ENCODE peak calls at places on chromosomes 11 and 22, in ten cellular contexts. I, T, M, G, O, S, J, H, R and X are unnamed samples.

GRCh38 chr22:26725012-26725676 is 67.8 kb downstream of the MIAT start:
- DNase-seq in H (no peak), R (no peak), M (no peak), O (no peak), G (no peak), T (no peak), J (no peak), I (no peak), S (peak), X (no peak)

GRCh38 chr11:12163181-12163841 is 52.9 kb downstream of the MICAL2 start:
- DNase-seq in G (no peak), O (no peak), M (peak), J (no peak), I (peak), R (no peak), H (no peak), S (peak), T (no peak), X (no peak)

GRCh38 chr22:35172452-35172851 is 84.8 kb upstream of the HMGXB4 start:
- DNase-seq in H (no peak), R (no peak), M (no peak), J (no peak), I (no peak), T (no peak), G (no peak), S (no peak), O (no peak), X (no peak)

GRCh38 chr11:126914941-126915340 is 85.6 kb downstream of the KIRREL3 start:
- DNase-seq in R (no peak), S (peak), T (no peak), M (no peak), O (no peak), G (no peak), I (peak), J (no peak), H (peak), X (no peak)

GRCh38 chr11:107157146-107157808 is 139.0 kb upstream of the GUCY1A2 start:
- DNase-seq in I (no peak), G (no peak), T (no peak), O (no peak), M (no peak), J (no peak), S (no peak), R (no peak), H (no peak), X (no peak)

GRCh38 chr22:42462016-42462415 is 29.8 kb upstream of the NFAM1 start:
- DNase-seq in H (no peak), G (no peak), R (no peak), O (no peak), T (no peak), M (no peak), I (no peak), J (no peak), S (no peak), X (no peak)

GRCh38 chr11:62770778-62771143 is 435 bp upstream of the TAF6L start:
- DNase-seq in G (no peak), R (peak), T (no peak), I (no peak), H (no peak), M (peak), S (no peak), O (no peak), J (no peak), X (no peak)

GRCh38 chr11:65574963-65575567 is 788 bp upstream of the EHBP1L1 start:
- DNase-seq in J (peak), S (no peak), T (peak), H (no peak), O (no peak), G (no peak), M (no peak), I (no peak), R (no peak), X (no peak)

GRCh38 chr22:46578824-46579561 is 41.2 kb upstream of the GRAMD4 start:
- DNase-seq in O (peak), I (no peak), H (no peak), J (no peak), M (peak), R (no peak), T (peak), S (peak), G (no peak), X (no peak)

GRCh38 chr11:96199563-96200025 is 143.4 kb downstream of the MAML2 start:
- DNase-seq in T (no peak), H (no peak), O (no peak), I (peak), S (peak), M (no peak), G (no peak), J (no peak), R (no peak), X (no peak)

GRCh38 chr11:115678942-115679341 is 174.7 kb upstream of the CADM1 start:
- DNase-seq in I (no peak), M (peak), R (no peak), T (no peak), H (no peak), S (peak), J (no peak), O (no peak), G (no peak), X (no peak)

GRCh38 chr22:46105494-46106278 is 44.6 kb upstream of the PPARA start:
- DNase-seq in I (peak), R (no peak), M (peak), S (peak), O (no peak), H (no peak), J (no peak), G (no peak), T (peak), X (no peak)

GRCh38 chr11:11856638-11857037 is 14.9 kb downstream of the USP47 start:
- DNase-seq in R (no peak), G (no peak), I (peak), O (no peak), T (no peak), H (no peak), M (no peak), J (no peak), S (peak), X (no peak)

GRCh38 chr11:82790723-82791487 is 57.2 kb upstream of the FAM181B start:
- DNase-seq in I (no peak), M (no peak), J (no peak), T (no peak), S (peak), H (no peak), G (no peak), R (no peak), O (no peak), X (no peak)

GRCh38 chr11:109033627-109034340 is 368.9 kb downstream of the DDX10 start:
- DNase-seq in T (no peak), J (no peak), G (no peak), H (peak), O (no peak), I (peak), S (peak), M (no peak), R (no peak), X (no peak)

GRCh38 chr22:46147061-46147460 is 3.3 kb upstream of the PPARA start:
- DNase-seq in J (no peak), O (no peak), T (peak), M (no peak), R (no peak), H (no peak), I (no peak), G (no peak), S (no peak), X (no peak)

GRCh38 chr22:43833286-43834240 is 21.5 kb upstream of the EFCAB6 start:
- DNase-seq in T (no peak), H (no peak), S (no peak), O (peak), I (no peak), M (no peak), J (no peak), G (no peak), R (peak), X (no peak)

GRCh38 chr11:63841554-63841953 is 2.6 kb downstream of the MARK2 start:
- DNase-seq in R (no peak), S (peak), M (no peak), J (no peak), O (peak), I (peak), G (no peak), T (no peak), H (no peak), X (no peak)

GRCh38 chr22:32476804-32477203 is 2.2 kb downstream of the FBXO7 start:
- DNase-seq in R (no peak), T (no peak), I (no peak), H (no peak), O (no peak), J (no peak), M (no peak), S (no peak), G (no peak), X (no peak)

GRCh38 chr11:68890490-68891231 is 13.0 kb downstream of the MRPL21 start:
- DNase-seq in O (peak), H (no peak), T (peak), I (peak), R (peak), G (no peak), J (no peak), M (no peak), S (peak), X (no peak)

GRCh38 chr11:134223066-134223465 is 701 bp downstream of the NCAPD3 start:
- DNase-seq in M (no peak), I (no peak), S (no peak), O (no peak), R (no peak), H (no peak), G (no peak), J (no peak), T (no peak), X (no peak)

GRCh38 chr11:126696976-126697375 is 303.6 kb downstream of the KIRREL3 start:
- DNase-seq in S (no peak), J (no peak), M (no peak), I (no peak), H (no peak), G (no peak), O (no peak), R (no peak), T (no peak), X (no peak)

GRCh38 chr11:13064593-13064992 is 55.5 kb downstream of the RASSF10 start:
- DNase-seq in G (no peak), I (no peak), R (no peak), H (no peak), T (peak), S (no peak), M (no peak), J (no peak), O (no peak), X (no peak)

GRCh38 chr22:35863432-35863831 is 145.8 kb downstream of the APOL5 start:
- DNase-seq in O (no peak), I (no peak), G (no peak), M (no peak), T (no peak), R (no peak), H (no peak), J (no peak), S (no peak), X (no peak)

GRCh38 chr11:35192347-35192746 is 53.4 kb downstream of the CD44 start:
- DNase-seq in M (peak), O (peak), H (no peak), T (no peak), J (no peak), I (no peak), R (no peak), S (peak), G (no peak), X (no peak)

GRCh38 chr11:109422755-109423113 is 744 bp downstream of the C11orf87 start:
- DNase-seq in H (no peak), M (no peak), S (peak), J (no peak), I (no peak), O (no peak), R (no peak), T (no peak), G (no peak), X (no peak)

GRCh38 chr11:110128161-110128560 is 35.0 kb downstream of the ZC3H12C start:
- DNase-seq in R (no peak), J (no peak), S (peak), T (no peak), H (no peak), O (no peak), I (no peak), G (no peak), M (no peak), X (no peak)

GRCh38 chr11:693887-694562 is 997 bp downstream of the DEAF1 start:
- DNase-seq in S (no peak), M (no peak), J (no peak), G (no peak), O (peak), H (no peak), T (peak), I (no peak), R (no peak), X (no peak)
- TF ChIP-seq CTCF in S (no peak), M (no peak), J (no peak), G (no peak), O (no peak), H (no peak), T (no peak), I (no peak), R (no peak), X (no peak)

DNA sequence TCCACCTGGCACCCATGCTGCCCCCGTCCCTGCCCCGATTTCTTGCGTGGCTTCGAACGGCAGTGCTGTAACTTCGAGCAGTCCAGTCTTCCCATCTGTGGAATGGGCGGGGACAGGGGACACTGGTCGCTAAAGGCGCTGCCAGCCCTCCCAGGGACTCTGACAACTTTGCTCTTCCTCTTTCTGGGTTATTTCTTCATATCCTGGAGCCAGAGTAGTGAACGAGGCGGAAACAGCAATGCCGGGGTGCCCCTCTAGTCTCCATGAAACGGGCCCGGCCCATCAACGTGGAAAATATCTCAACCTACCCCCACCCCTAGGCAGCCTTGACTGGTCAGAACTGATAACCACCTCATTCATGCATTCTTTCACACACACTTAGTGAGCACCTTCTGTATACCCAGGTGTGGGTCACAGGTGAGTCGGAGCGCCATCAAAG is 42.8 kb downstream of the TRIOBP start:
- DNase-seq in J (no peak), R (no peak), H (no peak), I (no peak), O (peak), T (no peak), G (no peak), S (no peak), M (no peak), X (no peak)
- TF ChIP-seq CTCF in J (no peak), R (no peak), H (no peak), I (no peak), O (no peak), T (no peak), G (no peak), S (no peak), M (no peak), X (no peak)

DNA sequence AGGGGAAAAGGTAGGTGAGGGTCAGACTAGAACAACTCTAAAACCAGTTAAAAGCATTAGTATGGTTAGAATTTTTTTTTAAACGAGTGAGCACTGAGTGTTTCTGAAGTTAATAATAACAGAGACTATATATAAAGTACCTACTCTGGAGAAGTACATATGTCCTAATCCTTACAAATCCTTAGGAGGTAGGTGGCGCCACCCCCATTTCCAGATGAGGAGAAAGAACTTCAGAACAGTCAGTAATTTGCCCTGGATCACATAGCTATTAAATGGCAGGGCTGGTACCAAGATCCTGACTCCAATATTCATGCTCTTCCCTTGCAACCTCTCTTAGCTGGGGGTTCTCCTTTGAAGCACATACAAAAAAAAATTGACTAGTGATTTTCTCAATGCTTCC is 80.5 kb downstream of the CLPB start:
- DNase-seq in I (no peak), O (no peak), J (no peak), M (peak), G (no peak), R (no peak), S (peak), T (no peak), H (no peak), X (no peak)
- TF ChIP-seq CTCF in I (peak), O (no peak), J (peak), M (peak), G (no peak), R (no peak), S (peak), T (no peak), H (peak), X (peak)

GRCh38 chr11:94753630-94754029 is 14.5 kb upstream of the AMOTL1 start:
- DNase-seq in J (no peak), S (no peak), G (no peak), H (no peak), T (no peak), R (no peak), M (no peak), O (no peak), I (no peak), X (no peak)

GRCh38 chr11:94757037-94757681 is 11.0 kb upstream of the AMOTL1 start:
- DNase-seq in O (no peak), S (no peak), T (no peak), G (no peak), J (no peak), I (no peak), H (no peak), M (no peak), R (no peak), X (no peak)

GRCh38 chr11:94754819-94755218 is 13.3 kb upstream of the AMOTL1 start:
- DNase-seq in H (no peak), T (no peak), J (no peak), R (no peak), S (no peak), M (no peak), G (no peak), I (no peak), O (no peak), X (no peak)

GRCh38 chr11:94754335-94754734 is 13.8 kb upstream of the AMOTL1 start:
- DNase-seq in J (no peak), S (no peak), R (no peak), I (no peak), T (no peak), G (no peak), M (no peak), H (no peak), O (no peak), X (no peak)

DNA sequence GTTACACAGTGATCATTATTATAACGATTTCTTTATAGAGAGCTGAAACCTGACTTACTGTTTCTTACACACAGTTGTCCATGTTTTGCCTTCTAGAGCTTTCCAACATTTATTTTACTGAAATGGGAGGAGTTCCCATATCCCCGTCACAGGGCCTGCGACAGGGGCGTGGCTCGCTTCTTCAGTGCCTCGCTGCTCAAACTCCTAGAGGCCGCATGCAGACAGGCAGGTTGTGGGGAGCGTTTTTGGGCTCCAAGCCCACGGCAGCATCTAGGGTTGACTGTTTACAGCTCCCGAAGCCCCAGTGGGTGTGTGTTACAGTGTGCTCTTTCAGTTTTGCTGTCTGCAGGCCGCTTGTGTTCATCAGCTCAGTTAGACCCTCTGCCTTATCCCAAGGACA is 12.7 kb upstream of the AMOTL1 start:
- DNase-seq in O (no peak), M (no peak), G (no peak), R (no peak), T (no peak), H (no peak), J (no peak), S (no peak), I (no peak), X (no peak)
- TF ChIP-seq CTCF in O (no peak), M (no peak), G (no peak), R (no peak), T (no peak), H (no peak), J (no peak), S (no peak), I (no peak), X (no peak)

GRCh38 chr11:103534959-103535358 is 425.7 kb downstream of the DYNC2H1 start:
- DNase-seq in J (no peak), M (no peak), R (no peak), G (no peak), I (no peak), S (no peak), T (no peak), H (no peak), O (no peak), X (no peak)

GRCh38 chr11:103541186-103541795 is 432.1 kb downstream of the DYNC2H1 start:
- DNase-seq in S (no peak), J (no peak), G (no peak), M (no peak), R (no peak), I (no peak), H (no peak), O (no peak), T (no peak), X (no peak)

GRCh38 chr11:103536335-103536722 is 427.1 kb downstream of the DYNC2H1 start:
- DNase-seq in M (no peak), G (no peak), T (no peak), O (no peak), H (no peak), R (no peak), J (no peak), I (no peak), S (peak), X (no peak)

GRCh38 chr11:103539166-103539565 is 429.9 kb downstream of the DYNC2H1 start:
- DNase-seq in G (no peak), O (no peak), H (no peak), R (no peak), M (no peak), S (no peak), I (no peak), T (no peak), J (no peak), X (no peak)

GRCh38 chr11:103537904-103538502 is 428.8 kb downstream of the DYNC2H1 start:
- DNase-seq in I (peak), S (peak), J (peak), T (no peak), R (no peak), O (no peak), G (no peak), M (no peak), H (no peak), X (no peak)
- TF ChIP-seq CTCF in I (peak), S (peak), J (peak), T (no peak), R (no peak), O (peak), G (peak), M (no peak), H (peak), X (peak)

DNA sequence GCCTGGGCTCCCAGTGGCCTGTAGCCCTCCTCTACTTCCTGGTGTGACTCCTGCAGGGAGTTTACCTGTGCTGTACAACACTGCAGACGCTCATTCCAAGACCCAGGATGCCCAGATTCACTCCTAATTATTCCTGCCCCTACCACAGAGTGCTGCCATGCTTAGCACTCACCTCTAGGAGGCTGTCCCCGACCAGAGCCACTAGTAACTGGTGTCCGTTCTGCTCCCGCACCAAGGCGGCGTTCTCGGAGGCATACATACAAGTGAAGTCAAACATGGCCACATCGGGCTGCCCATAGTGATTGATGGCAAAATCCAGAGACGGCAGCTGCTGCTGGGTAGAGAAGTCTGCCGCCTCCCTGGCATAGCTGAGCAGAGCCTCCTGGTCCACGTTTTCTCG is 122.3 kb upstream of the BID start:
- DNase-seq in M (no peak), R (peak), T (no peak), H (no peak), S (peak), O (no peak), G (no peak), I (no peak), J (no peak), X (no peak)
- TF ChIP-seq CTCF in M (no peak), R (peak), T (peak), H (peak), S (peak), O (peak), G (peak), I (peak), J (peak), X (peak)

DNA sequence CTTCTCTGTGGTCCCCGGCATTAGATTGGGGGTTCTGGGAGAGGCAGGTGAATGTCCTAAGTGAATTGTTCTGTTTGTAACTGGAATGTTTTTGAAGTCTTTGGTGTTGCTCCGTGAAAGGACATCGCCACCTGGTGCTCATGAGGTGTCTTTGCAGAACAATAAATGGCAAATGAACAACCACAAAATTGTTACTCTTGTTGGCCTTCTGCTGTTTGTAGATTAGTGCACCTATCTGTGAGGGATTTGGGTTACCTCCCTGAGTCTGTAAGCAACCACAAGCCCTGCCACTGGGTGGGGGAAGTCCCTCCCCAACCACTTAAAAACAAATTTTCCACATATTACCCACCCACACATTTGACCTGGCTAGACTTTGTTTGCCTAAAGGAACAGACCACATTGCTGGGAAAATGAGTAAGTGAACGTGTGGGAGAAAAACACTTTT is 4.7 kb downstream of the MPEG1 start:
- DNase-seq in I (peak), R (no peak), H (peak), S (peak), O (no peak), M (peak), T (peak), J (peak), G (no peak), X (no peak)
- TF ChIP-seq CTCF in I (peak), R (peak), H (peak), S (peak), O (peak), M (peak), T (peak), J (peak), G (peak), X (peak)